ENCODE peak calls at places on chromosomes 11 and 22, in four cellular contexts. F is cardiac septum, K is SK-N-SH, O is memory B cell. X is an unnamed sample.

GRCh38 chr11:114256176-114256897 is 39.9 kb upstream of the NNMT start:
- DNase-seq in F (peak), K (no peak), O (no peak), X (no peak)

GRCh38 chr11:34840736-34841386 is 75.3 kb downstream of the APIP start:
- DNase-seq in F (no peak), K (peak), O (no peak), X (no peak)

GRCh38 chr11:124746621-124747243 is 5.3 kb downstream of the VSIG2 start:
- DNase-seq in F (peak), K (peak), O (peak), X (peak)

GRCh38 chr11:10514210-10514609 is 26.8 kb downstream of the RNF141 start:
- DNase-seq in F (no peak), K (no peak), O (no peak), X (peak)

GRCh38 chr11:68749061-68749491 is 2.2 kb downstream of the TESMIN start:
- DNase-seq in F (no peak), K (no peak), O (no peak), X (no peak)

GRCh38 chr11:129190087-129190486 is 2.0 kb downstream of the ARHGAP32 start:
- DNase-seq in F (no peak), K (peak), O (no peak), X (peak)

GRCh38 chr11:128942807-128943430 is at the start of gene TP53AIP1:
- DNase-seq in F (no peak), K (no peak), O (no peak), X (no peak)

GRCh38 chr22:23769321-23769965 is 1.7 kb upstream of the CHCHD10 start:
- DNase-seq in F (no peak), K (no peak), O (no peak), X (no peak)

GRCh38 chr11:87493516-87493915 is 455.8 kb downstream of the TMEM135 start:
- DNase-seq in F (no peak), K (no peak), O (no peak), X (no peak)

GRCh38 chr11:123069878-123070821 is 8.2 kb upstream of the HSPA8 start:
- DNase-seq in F (no peak), K (no peak), O (no peak), X (no peak)

GRCh38 chr11:134999490-135000066 is 587.5 kb upstream of the B3GAT1 start:
- DNase-seq in F (peak), K (no peak), O (no peak), X (no peak)

GRCh38 chr11:61700221-61700620 is 20.0 kb downstream of the DAGLA start:
- DNase-seq in F (no peak), K (no peak), O (no peak), X (peak)

GRCh38 chr22:26210390-26210789 is 41.1 kb downstream of the SEZ6L start:
- DNase-seq in F (no peak), K (no peak), O (no peak), X (no peak)

GRCh38 chr11:73152861-73153483 is 10.9 kb upstream of the FCHSD2 start:
- DNase-seq in F (no peak), K (no peak), O (peak), X (no peak)

GRCh38 chr11:126039485-126040271 is 23.0 kb downstream of the CDON start:
- DNase-seq in F (no peak), K (no peak), O (no peak), X (no peak)